ENCODE peak calls at places on chromosomes 6 and 20, in nine cellular contexts. S is effector memory CD4-positive, alpha-beta T cell; Y is right cardiac atrium; A is tibial nerve; K is SJSA1; F is mammary epithelial cell; V is Karpas-422; O is HCT116; D is adrenal gland. W is an unnamed sample.

GRCh38 chr20:15236812-15237211 is 899.4 kb upstream of the FLRT3 start:
- DNase-seq in A (no peak), S (no peak), D (peak), Y (no peak), O (peak), V (peak), K (no peak), F (peak), W (peak)

GRCh38 chr6:16966821-16967817 is 134.7 kb upstream of the STMND1 start:
- DNase-seq in F (no peak), V (no peak), A (no peak), S (no peak), K (no peak), O (no peak), D (peak), Y (no peak), W (no peak)

GRCh38 chr6:35185302-35185681 is 28.5 kb upstream of the SCUBE3 start:
- DNase-seq in O (no peak), F (no peak), V (no peak), K (peak), D (peak), S (no peak), Y (peak), A (no peak), W (no peak)

GRCh38 chr6:137904822-137905617 is 38.0 kb downstream of the TNFAIP3 start:
- DNase-seq in A (no peak), F (no peak), S (peak), K (no peak), O (no peak), D (no peak), Y (peak), V (no peak), W (no peak)

GRCh38 chr6:128725271-128726233 is 157.4 kb upstream of the LAMA2 start:
- DNase-seq in O (peak), S (no peak), Y (no peak), D (no peak), F (no peak), K (peak), V (peak), A (peak), W (peak)

GRCh38 chr6:111872521-111873177 is 603 bp downstream of the FYN start:
- DNase-seq in F (no peak), Y (peak), D (no peak), S (peak), A (peak), K (peak), V (peak), O (no peak), W (no peak)

GRCh38 chr20:51888186-51888790 is 86.0 kb upstream of the SALL4 start:
- DNase-seq in F (no peak), Y (no peak), A (no peak), O (no peak), V (no peak), S (no peak), D (no peak), K (no peak), W (no peak)

GRCh38 chr6:84150680-84151079 is 76.8 kb downstream of the CEP162 start:
- DNase-seq in K (no peak), V (no peak), A (no peak), S (no peak), O (no peak), Y (no peak), F (peak), D (no peak), W (peak)

GRCh38 chr6:10441004-10441654 is 26.3 kb upstream of the TFAP2A start:
- DNase-seq in O (peak), F (peak), S (no peak), V (no peak), K (peak), D (no peak), A (no peak), Y (no peak), W (no peak)

GRCh38 chr6:80523531-80523970 is 417.1 kb downstream of the BCKDHB start:
- DNase-seq in D (peak), V (no peak), K (no peak), Y (no peak), O (no peak), S (no peak), F (no peak), A (no peak), W (peak)

GRCh38 chr20:1949306-1949705 is 44.6 kb downstream of the PDYN start:
- DNase-seq in O (no peak), F (no peak), S (no peak), D (peak), V (no peak), Y (no peak), K (no peak), A (no peak), W (no peak)

GRCh38 chr20:51514836-51515235 is 27.7 kb downstream of the NFATC2 start:
- DNase-seq in F (no peak), D (no peak), A (no peak), K (no peak), V (no peak), Y (no peak), S (no peak), O (no peak), W (no peak)

GRCh38 chr6:108497883-108498282 is 62.8 kb upstream of the FOXO3 start:
- DNase-seq in K (no peak), D (peak), A (no peak), S (no peak), O (peak), V (peak), Y (no peak), F (peak), W (peak)

GRCh38 chr6:21987501-21987957 is 309.3 kb downstream of the PRL start:
- DNase-seq in V (no peak), Y (peak), S (no peak), D (peak), F (peak), A (peak), K (peak), O (peak), W (peak)

GRCh38 chr6:145080651-145081050 is 654.7 kb downstream of the EPM2A start:
- DNase-seq in V (no peak), F (no peak), O (no peak), A (no peak), Y (no peak), S (no peak), K (no peak), D (no peak), W (no peak)

GRCh38 chr20:58188496-58188895 is 40.0 kb downstream of the ANKRD60 start:
- DNase-seq in D (no peak), F (no peak), A (no peak), V (no peak), S (no peak), O (no peak), Y (no peak), K (no peak), W (no peak)

GRCh38 chr6:31663961-31664789 is 622 bp downstream of the GPANK1 start:
- DNase-seq in S (no peak), K (peak), D (peak), V (no peak), A (peak), Y (peak), F (peak), O (no peak), W (peak)

GRCh38 chr20:16292227-16292626 is 281.0 kb downstream of the KIF16B start:
- DNase-seq in V (no peak), F (peak), S (no peak), Y (no peak), A (no peak), D (no peak), O (no peak), K (no peak), W (no peak)

GRCh38 chr20:20333866-20334265 is 34.0 kb upstream of the INSM1 start:
- DNase-seq in K (no peak), F (no peak), O (no peak), V (peak), Y (no peak), D (no peak), S (no peak), A (no peak), W (no peak)
- H3K4me3 ChIP-seq in K (no peak), F (no peak), O (no peak), V (no peak), Y (no peak), D (no peak), S (no peak), A (no peak), W (no peak)

GRCh38 chr6:36594029-36594815 is at the start of gene SRSF3:
- DNase-seq in S (peak), F (peak), Y (peak), O (peak), A (peak), K (peak), V (peak), D (peak), W (peak)

GRCh38 chr6:36590237-36590636 is 3.9 kb upstream of the SRSF3 start:
- DNase-seq in D (no peak), Y (no peak), V (no peak), A (no peak), O (peak), K (peak), S (no peak), F (peak), W (no peak)

GRCh38 chr6:36594816-36595167 is 630 bp downstream of the SRSF3 start:
- DNase-seq in K (no peak), S (no peak), F (no peak), O (no peak), V (no peak), Y (no peak), A (no peak), D (no peak), W (no peak)

GRCh38 chr6:36595168-36595818 is 1.1 kb downstream of the SRSF3 start:
- DNase-seq in D (peak), A (peak), S (no peak), O (no peak), K (no peak), Y (no peak), F (peak), V (no peak), W (peak)

DNA sequence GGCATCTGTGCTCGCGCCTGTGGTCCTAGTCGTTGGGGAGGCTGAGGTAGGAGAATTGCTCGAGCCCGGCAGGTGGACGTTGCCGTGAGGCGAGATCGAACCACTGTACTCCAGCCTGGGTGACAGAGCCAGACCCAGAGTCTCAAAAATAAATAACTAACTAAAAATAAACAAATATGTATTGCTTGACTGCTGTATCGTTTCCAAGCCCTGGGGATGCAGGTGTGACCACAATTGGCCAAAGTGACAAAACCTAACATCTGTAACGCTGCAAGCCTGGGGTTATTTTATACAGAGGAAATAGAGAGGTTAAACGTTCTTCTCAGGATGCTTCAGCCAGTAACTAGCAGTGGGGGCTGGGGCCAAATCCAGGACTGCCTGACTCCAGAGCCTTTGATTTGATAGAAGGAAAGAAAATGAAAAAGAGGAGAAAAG is 1.9 kb upstream of the SRSF3 start:
- DNase-seq in S (no peak), D (no peak), K (no peak), A (no peak), F (no peak), V (no peak), Y (no peak), O (no peak), W (no peak)
- H3K4me3 ChIP-seq in S (no peak), D (no peak), K (no peak), A (no peak), F (no peak), V (no peak), Y (no peak), O (no peak), W (no peak)

GRCh38 chr6:54718541-54719023 is 128.0 kb upstream of the FAM83B start:
- DNase-seq in V (no peak), A (no peak), Y (no peak), S (no peak), D (no peak), O (no peak), K (no peak), F (peak), W (peak)

GRCh38 chr6:54719633-54720032 is 126.9 kb upstream of the FAM83B start:
- DNase-seq in S (no peak), D (no peak), O (no peak), Y (no peak), F (no peak), A (no peak), K (no peak), V (no peak), W (no peak)

GRCh38 chr6:54717849-54718455 is 128.6 kb upstream of the FAM83B start:
- DNase-seq in S (no peak), F (peak), D (peak), V (peak), O (peak), A (peak), K (peak), Y (peak), W (peak)

GRCh38 chr6:54716869-54717268 is 129.7 kb upstream of the FAM83B start:
- DNase-seq in K (no peak), F (no peak), S (no peak), D (no peak), O (no peak), Y (no peak), V (no peak), A (no peak), W (no peak)

GRCh38 chr6:54722328-54722727 is 124.2 kb upstream of the FAM83B start:
- DNase-seq in Y (no peak), K (no peak), O (no peak), D (no peak), S (no peak), V (no peak), F (peak), A (no peak), W (no peak)
- H3K4me3 ChIP-seq in Y (no peak), K (no peak), O (no peak), D (no peak), S (no peak), V (no peak), F (no peak), A (no peak), W (no peak)

GRCh38 chr6:106516629-106517028 is 112.7 kb downstream of the RTN4IP1 start:
- DNase-seq in A (no peak), V (peak), F (no peak), Y (no peak), S (no peak), K (no peak), O (no peak), D (no peak), W (no peak)
- H3K4me3 ChIP-seq in A (no peak), V (peak), F (no peak), Y (no peak), S (no peak), K (no peak), O (no peak), D (no peak), W (no peak)

GRCh38 chr6:39051399-39052122 is 3.0 kb downstream of the GLP1R start:
- DNase-seq in F (peak), S (no peak), O (no peak), D (no peak), V (no peak), Y (no peak), K (no peak), A (no peak), W (no peak)

GRCh38 chr6:39048481-39049399 is at the start of gene GLP1R:
- DNase-seq in A (no peak), O (no peak), Y (peak), S (no peak), F (no peak), K (no peak), D (no peak), V (no peak), W (no peak)

GRCh38 chr6:39050453-39051112 is 2.0 kb downstream of the GLP1R start:
- DNase-seq in A (no peak), V (no peak), F (peak), K (no peak), O (no peak), D (peak), Y (no peak), S (no peak), W (no peak)

GRCh38 chr6:39047434-39048327 is 900 bp upstream of the GLP1R start:
- DNase-seq in S (no peak), V (no peak), D (no peak), O (no peak), Y (no peak), F (no peak), A (no peak), K (no peak), W (no peak)

DNA sequence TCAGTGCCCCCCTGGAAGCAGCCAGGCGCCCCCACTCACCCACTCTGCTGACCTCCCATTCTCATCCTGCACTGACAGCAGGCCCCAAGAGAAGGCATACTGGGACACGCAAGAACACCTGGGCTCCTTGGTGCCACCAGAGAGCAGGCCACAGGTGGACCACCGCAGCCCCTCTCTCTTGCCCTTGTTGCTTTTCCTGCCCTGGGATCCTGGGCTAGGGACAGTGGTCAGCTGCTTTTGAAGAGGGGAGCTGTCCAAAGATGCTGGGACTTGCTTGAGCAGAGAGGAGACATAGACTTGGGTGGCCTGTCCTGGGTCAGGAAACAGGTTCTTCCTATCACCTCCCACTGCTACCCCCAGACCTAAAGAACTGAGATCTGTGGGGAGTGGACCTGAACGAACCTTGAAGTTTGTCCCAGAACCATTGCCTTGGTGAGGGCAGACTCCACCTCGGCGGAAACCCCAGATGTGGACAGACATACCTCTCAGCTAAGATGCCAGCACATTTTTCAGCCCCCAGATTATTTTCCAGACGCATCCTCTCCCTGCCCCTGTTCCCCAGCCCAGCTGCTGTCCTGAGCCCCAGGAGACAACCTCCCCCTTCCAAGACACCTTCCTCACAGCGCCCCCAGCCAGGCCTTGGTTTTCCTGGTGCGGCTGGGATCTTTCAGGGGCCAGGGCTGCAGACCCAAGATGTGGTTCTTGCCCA is 1.1 kb downstream of the GLP1R start:
- DNase-seq in K (no peak), F (no peak), V (no peak), D (peak), S (no peak), O (no peak), A (no peak), Y (no peak), W (no peak)
- H3K4me3 ChIP-seq in K (no peak), F (no peak), V (no peak), D (no peak), S (no peak), O (no peak), A (no peak), Y (peak), W (no peak)

DNA sequence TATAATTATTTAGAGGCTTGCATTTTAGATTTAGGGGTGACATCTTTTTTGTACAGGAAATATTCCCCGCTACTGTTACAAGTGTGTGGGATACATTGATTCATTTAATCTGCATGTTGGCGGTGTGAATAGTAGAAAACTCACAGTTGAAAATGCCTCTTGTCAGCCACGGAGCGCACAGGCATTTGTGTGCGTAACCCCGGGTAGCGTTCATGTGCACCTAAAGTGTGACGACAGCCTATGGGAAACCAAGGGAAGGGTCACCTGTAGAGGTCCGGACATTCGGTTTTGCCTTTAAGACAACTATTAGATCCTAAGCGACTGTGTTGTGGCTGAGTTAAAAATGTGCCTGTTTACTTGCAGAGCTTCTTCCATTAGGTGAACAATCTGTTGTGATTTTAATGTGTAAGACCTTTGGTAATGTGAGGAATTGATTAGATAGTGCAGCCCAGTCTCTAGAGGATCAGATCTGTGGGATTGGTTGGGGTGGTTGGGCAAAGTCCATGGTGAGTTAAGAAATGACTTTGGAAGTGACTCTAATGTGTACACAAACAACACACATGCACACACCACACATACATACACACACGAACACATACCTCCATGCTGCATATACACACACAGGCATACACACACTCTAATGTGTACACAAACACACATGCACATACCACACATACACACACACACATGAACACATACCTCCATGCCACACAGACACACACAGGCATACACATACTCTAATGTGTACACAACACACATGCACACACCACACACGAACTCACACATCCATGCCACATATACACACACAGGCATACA is 15.7 kb downstream of the ERMARD start:
- DNase-seq in F (no peak), O (no peak), D (no peak), V (no peak), Y (no peak), K (no peak), S (no peak), A (no peak), W (no peak)
- H3K4me3 ChIP-seq in F (no peak), O (no peak), D (no peak), V (no peak), Y (no peak), K (no peak), S (no peak), A (no peak), W (no peak)

GRCh38 chr20:53738945-53739798 is 145.5 kb upstream of the ZNF217 start:
- DNase-seq in S (no peak), Y (no peak), F (no peak), A (no peak), K (no peak), O (no peak), D (no peak), V (no peak), W (no peak)

GRCh38 chr20:53736757-53737403 is 143.2 kb upstream of the ZNF217 start:
- DNase-seq in S (no peak), D (no peak), A (no peak), V (no peak), K (no peak), Y (no peak), O (no peak), F (peak), W (peak)

GRCh38 chr20:53738039-53738944 is 144.7 kb upstream of the ZNF217 start:
- DNase-seq in Y (peak), S (no peak), O (no peak), A (peak), D (peak), V (no peak), K (peak), F (peak), W (peak)

GRCh38 chr20:53736122-53736756 is 142.6 kb upstream of the ZNF217 start:
- DNase-seq in Y (no peak), F (peak), O (no peak), K (no peak), D (no peak), A (no peak), S (no peak), V (no peak), W (peak)

GRCh38 chr20:53737404-53738038 is 143.9 kb upstream of the ZNF217 start:
- DNase-seq in F (peak), A (no peak), K (no peak), S (no peak), O (no peak), Y (no peak), D (no peak), V (no peak), W (peak)
- H3K4me3 ChIP-seq in F (no peak), A (no peak), K (no peak), S (no peak), O (no peak), Y (no peak), D (no peak), V (no peak), W (peak)